ENCODE peak calls at places on chromosomes 1 and 21, in five cellular contexts. B, A, V, Y and I are unnamed samples.
A peak's percentile ranks its signal among the peaks of the same experiment; 100 is the strongest.

GRCh38 chr1:15345711-15346355 is 63.9 kb upstream of the EFHD2 start:
- DNase-seq in A (peak; percentile 86), B (peak; percentile 50), V (no peak), Y (peak; percentile 62), I (no peak)

GRCh38 chr1:38852780-38853179 is 6.8 kb downstream of the RRAGC start:
- DNase-seq in B (no peak), Y (no peak), V (no peak), A (no peak), I (no peak)

GRCh38 chr1:168319691-168320090 is 39.0 kb downstream of the TBX19 start:
- DNase-seq in V (no peak), A (no peak), B (no peak), Y (no peak), I (no peak)

GRCh38 chr1:41359211-41360073 is 1.8 kb upstream of the FOXO6 start:
- DNase-seq in V (peak; percentile 28), B (no peak), A (no peak), Y (peak; percentile 86), I (no peak)

GRCh38 chr1:222886194-222887126 is 71.6 kb downstream of the DISP1 start:
- DNase-seq in B (no peak), V (no peak), A (no peak), Y (no peak), I (no peak)

GRCh38 chr21:29504751-29505321 is 206.1 kb downstream of the BACH1 start:
- DNase-seq in Y (no peak), B (no peak), A (peak; percentile 56), V (no peak), I (no peak)

GRCh38 chr1:208203127-208203847 is 40.9 kb downstream of the PLXNA2 start:
- DNase-seq in V (peak; percentile 70), A (peak; percentile 83), B (peak; percentile 62), Y (no peak), I (no peak)

GRCh38 chr1:41716188-41717130 is 202.3 kb downstream of the HIVEP3 start:
- DNase-seq in B (no peak), V (no peak), Y (no peak), A (no peak), I (no peak)

GRCh38 chr1:85259118-85259865 is at the start of gene C1orf52:
- DNase-seq in Y (peak; percentile 98), A (peak; percentile 91), B (peak; percentile 96), V (peak; percentile 94), I (peak; percentile 44)

GRCh38 chr1:212132040-212132439 is 96.5 kb downstream of the DTL start:
- DNase-seq in V (no peak), B (no peak), Y (no peak), A (peak; percentile 53), I (no peak)

GRCh38 chr21:32414579-32415358 is 2.3 kb downstream of the EVA1C start:
- DNase-seq in A (peak; percentile 60), B (no peak), V (no peak), Y (no peak), I (no peak)

GRCh38 chr1:22792396-22793171 is 81.9 kb downstream of the EPHB2 start:
- DNase-seq in B (no peak), A (no peak), V (no peak), Y (no peak), I (no peak)

GRCh38 chr21:42474982-42475381 is 21.0 kb downstream of the RSPH1 start:
- DNase-seq in B (no peak), A (peak; percentile 63), Y (no peak), V (no peak), I (no peak)

DNA sequence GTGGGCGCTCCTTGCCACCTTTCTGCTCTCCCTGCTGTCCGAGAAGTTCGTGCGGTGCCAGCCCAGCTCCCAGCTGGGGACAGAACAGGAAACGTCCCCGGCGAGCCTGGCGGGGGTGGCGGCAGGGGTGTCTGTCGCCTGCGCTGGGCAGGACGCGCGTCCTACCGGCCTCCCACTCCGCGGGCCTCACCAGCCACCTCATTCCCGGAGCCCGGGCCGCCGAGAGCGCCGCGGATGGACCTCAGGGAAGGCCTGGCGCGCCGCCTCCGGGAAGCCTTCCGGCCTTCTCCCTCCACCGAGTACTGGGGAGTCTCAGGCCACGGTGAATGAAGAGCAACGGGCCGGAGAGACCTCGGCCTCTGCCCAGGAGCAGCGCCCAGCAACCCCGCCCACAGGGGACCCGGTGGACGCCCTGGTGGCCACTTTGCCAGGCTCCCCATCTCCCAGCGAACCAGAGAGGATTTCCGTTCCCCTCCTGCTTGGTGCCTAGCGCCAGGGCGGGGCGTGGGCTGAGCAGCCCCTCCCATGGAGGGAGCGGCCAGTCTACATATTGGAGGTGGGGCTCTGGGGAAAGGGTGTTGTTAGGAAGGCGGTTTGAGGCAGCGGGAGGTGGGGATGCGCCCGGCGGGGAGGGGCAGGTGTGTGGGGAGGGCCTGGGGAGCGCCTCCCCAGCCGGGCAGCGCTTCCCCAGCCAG is 9.5 kb upstream of the TNFRSF14 start:
- DNase-seq in V (peak; percentile 82), Y (peak; percentile 84), B (peak; percentile 83), A (peak; percentile 85), I (no peak)
- TF ChIP-seq CTCF in V (no peak), Y (no peak), B (peak; percentile 34), A (no peak), I (peak; percentile 30)

GRCh38 chr1:225681231-225681630 is 28.3 kb upstream of the ENAH start:
- DNase-seq in A (no peak), B (no peak), V (no peak), Y (no peak), I (no peak)

DNA sequence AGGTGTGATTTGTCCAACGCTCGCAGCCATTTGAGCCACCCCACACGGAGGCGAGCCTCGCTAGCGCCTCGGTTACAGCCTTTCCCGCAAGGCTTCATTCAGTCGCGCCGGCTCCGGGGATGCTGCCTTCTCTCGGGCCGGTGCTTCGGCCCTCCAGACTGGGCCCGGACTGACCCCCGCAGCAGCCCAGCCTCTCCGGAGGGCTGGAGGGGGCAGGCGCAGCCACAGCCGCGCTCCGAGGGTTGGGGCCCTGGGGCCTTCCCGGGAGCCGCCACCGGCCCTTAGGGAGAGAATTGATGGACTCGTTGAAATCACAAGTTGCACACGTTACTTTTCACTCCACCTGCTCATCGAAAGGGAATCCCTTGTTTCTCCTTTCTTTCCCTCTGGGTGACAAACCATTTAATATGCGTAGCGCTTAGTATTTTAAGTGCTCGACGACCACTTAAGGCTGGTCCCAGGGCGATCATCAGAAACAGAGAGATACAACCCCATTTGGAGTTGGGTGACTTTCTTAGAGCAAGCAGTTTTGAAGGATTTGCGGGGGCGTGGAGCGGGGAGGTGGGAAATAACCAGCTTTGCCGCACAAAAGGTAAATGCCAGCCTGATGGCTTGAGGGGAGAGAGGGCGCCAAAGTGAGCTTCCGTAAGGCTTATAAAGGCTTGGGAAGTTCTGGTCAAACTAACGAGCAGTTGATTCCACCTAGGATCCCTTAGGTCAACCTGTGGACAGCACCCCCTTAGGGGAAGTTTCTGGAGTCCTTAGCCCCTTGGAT is 24.6 kb upstream of the ENAH start:
- DNase-seq in A (no peak), Y (no peak), B (no peak), V (no peak), I (no peak)
- H3K4me3 ChIP-seq in A (peak overlapping the region; percentile 18), Y (no peak overlapping the region), B (peak overlapping the region; percentile 44), V (no peak overlapping the region), I (no peak overlapping the region)

GRCh38 chr1:51415963-51416362 is 85.6 kb upstream of the TTC39A start:
- DNase-seq in V (no peak), Y (no peak), B (no peak), A (no peak), I (no peak)

GRCh38 chr1:51414811-51415210 is 84.4 kb upstream of the TTC39A start:
- DNase-seq in B (no peak), A (no peak), V (no peak), Y (no peak), I (no peak)

GRCh38 chr1:51410568-51411460 is 80.5 kb upstream of the TTC39A start:
- DNase-seq in A (no peak), Y (no peak), B (no peak), V (no peak), I (no peak)
- TF ChIP-seq CTCF in A (no peak), Y (no peak), B (no peak), V (no peak), I (no peak)

GRCh38 chr1:26363549-26364448 is 8.8 kb downstream of the ZNF683 start:
- DNase-seq in B (peak; percentile 79), Y (peak; percentile 83), A (peak; percentile 69), V (peak; percentile 81), I (no peak)
- H3K4me3 ChIP-seq in B (no peak overlapping the region), Y (no peak overlapping the region), A (no peak overlapping the region), V (no peak overlapping the region), I (no peak overlapping the region)